ENCODE peak calls at places on chromosomes 5 and 9, in four cellular contexts. W, P, J and T are unnamed samples.

GRCh38 chr9:131999692-132000551 is 79.7 kb downstream of the MED27 start:
- DNase-seq in W (no peak), P (no peak), J (peak; percentile 91), T (no peak)

GRCh38 chr5:32837211-32837610 is 126.1 kb downstream of the NPR3 start:
- DNase-seq in W (no peak), P (no peak), J (peak; percentile 11), T (no peak)

GRCh38 chr9:17882801-17883200 is 303.9 kb downstream of the SH3GL2 start:
- DNase-seq in W (no peak), P (no peak), J (no peak), T (no peak)

GRCh38 chr5:175363300-175363699 is 80.7 kb downstream of the DRD1 start:
- DNase-seq in W (no peak), P (no peak), J (no peak), T (no peak)

GRCh38 chr5:76041863-76042262 is 41.3 kb upstream of the SV2C start:
- DNase-seq in W (peak; percentile 76), P (peak; percentile 57), J (no peak), T (peak; percentile 71)

GRCh38 chr5:30832519-30832918 is 361.0 kb upstream of the CDH6 start:
- DNase-seq in W (no peak), P (peak; percentile 69), J (no peak), T (no peak)

GRCh38 chr9:137380171-137380570 is 42.8 kb downstream of the EXD3 start:
- DNase-seq in W (no peak), P (no peak), J (no peak), T (no peak)

GRCh38 chr5:5221731-5222130 is 81.6 kb downstream of the ADAMTS16 start:
- DNase-seq in W (no peak), P (no peak), J (peak; percentile 13), T (no peak)

GRCh38 chr5:174680901-174681565 is 43.3 kb upstream of the MSX2 start:
- DNase-seq in W (no peak), P (peak; percentile 73), J (no peak), T (no peak)

GRCh38 chr5:61599370-61600140 is 267.5 kb downstream of the ZSWIM6 start:
- DNase-seq in W (no peak), P (no peak), J (peak; percentile 20), T (no peak)

GRCh38 chr9:93650448-93650847 is 74.1 kb downstream of the PHF2 start:
- DNase-seq in W (no peak), P (no peak), J (no peak), T (no peak)

GRCh38 chr5:35436441-35437057 is 181.1 kb upstream of the SPEF2 start:
- DNase-seq in W (no peak), P (peak; percentile 44), J (peak; percentile 22), T (no peak)

GRCh38 chr5:177446184-177447065 is at the start of gene PRR7:
- DNase-seq in W (peak; percentile 61), P (peak; percentile 64), J (peak; percentile 64), T (peak; percentile 81)

GRCh38 chr5:179309751-179310320 is 35.4 kb downstream of the ADAMTS2 start:
- DNase-seq in W (no peak), P (no peak), J (no peak), T (no peak)

GRCh38 chr9:123335227-123335985 is 20.6 kb upstream of the CRB2 start:
- DNase-seq in W (no peak), P (peak; percentile 86), J (peak; percentile 63), T (no peak)

GRCh38 chr9:133374612-133375115 is 1.2 kb downstream of the SURF4 start:
- DNase-seq in W (no peak), P (no peak), J (peak; percentile 68), T (no peak)

GRCh38 chr5:56698463-56699381 is 116.6 kb upstream of the MAP3K1 start:
- DNase-seq in W (no peak), P (peak; percentile 76), J (no peak), T (no peak)

GRCh38 chr5:86866036-86866435 is 248.3 kb downstream of the COX7C start:
- DNase-seq in W (no peak), P (no peak), J (no peak), T (no peak)

GRCh38 chr9:92911496-92912475 is 33.9 kb upstream of the ZNF484 start:
- DNase-seq in W (no peak), P (no peak), J (peak; percentile 1), T (no peak)

GRCh38 chr9:99269429-99269828 is 47.3 kb downstream of the SEC61B start:
- DNase-seq in W (no peak), P (no peak), J (peak; percentile 85), T (no peak)

GRCh38 chr9:136246849-136247550 is 1.4 kb upstream of the QSOX2 start:
- DNase-seq in W (no peak), P (no peak), J (no peak), T (no peak)

GRCh38 chr5:464446-464842 is 21.5 kb downstream of the EXOC3 start:
- DNase-seq in W (no peak), P (no peak), J (no peak), T (no peak)

GRCh38 chr9:134208310-134208841 is 44.0 kb upstream of the RNU6ATAC start:
- DNase-seq in W (no peak), P (no peak), J (no peak), T (no peak)

GRCh38 chr9:135887021-135887507 is 20.3 kb downstream of the CAMSAP1 start:
- DNase-seq in W (no peak), P (no peak), J (peak; percentile 45), T (no peak)

GRCh38 chr9:29006603-29007002 is 1433.3 kb upstream of the C9orf72 start:
- DNase-seq in W (no peak), P (no peak), J (no peak), T (no peak)

GRCh38 chr5:80082731-80083114 is 47.6 kb downstream of the THBS4 start:
- DNase-seq in W (peak; percentile 89), P (peak; percentile 83), J (peak; percentile 70), T (peak; percentile 93)

GRCh38 chr5:64887910-64888309 is 119.2 kb downstream of the CWC27 start:
- DNase-seq in W (no peak), P (no peak), J (no peak), T (no peak)

GRCh38 chr9:104608336-104608735 is 2.9 kb upstream of the OR13C2 start:
- DNase-seq in W (no peak), P (peak; percentile 10), J (no peak), T (no peak)

GRCh38 chr5:68325065-68325580 is 109.6 kb downstream of the PIK3R1 start:
- DNase-seq in W (no peak), P (no peak), J (no peak), T (no peak)

GRCh38 chr5:33233013-33233463 is 207.7 kb upstream of the TARS1 start:
- DNase-seq in W (no peak), P (no peak), J (no peak), T (no peak)

GRCh38 chr5:37111426-37112382 is 137.5 kb downstream of the CPLANE1 start:
- DNase-seq in W (no peak), P (no peak), J (no peak), T (no peak)

GRCh38 chr9:71737455-71737854 is 30.9 kb downstream of the CEMIP2 start:
- DNase-seq in W (no peak), P (no peak), J (no peak), T (no peak)

GRCh38 chr5:39561421-39561820 is 136.6 kb upstream of the DAB2 start:
- DNase-seq in W (no peak), P (no peak), J (no peak), T (no peak)
- H3K56ac ChIP-seq in W (no peak overlapping the region), P (no peak overlapping the region), J (no peak overlapping the region), T (no peak overlapping the region)

GRCh38 chr5:6436715-6437340 is 11.8 kb upstream of the UBE2QL1 start:
- DNase-seq in W (no peak), P (peak; percentile 33), J (no peak), T (no peak)
- H3K56ac ChIP-seq in W (no peak overlapping the region), P (no peak overlapping the region), J (no peak overlapping the region), T (no peak overlapping the region)

DNA sequence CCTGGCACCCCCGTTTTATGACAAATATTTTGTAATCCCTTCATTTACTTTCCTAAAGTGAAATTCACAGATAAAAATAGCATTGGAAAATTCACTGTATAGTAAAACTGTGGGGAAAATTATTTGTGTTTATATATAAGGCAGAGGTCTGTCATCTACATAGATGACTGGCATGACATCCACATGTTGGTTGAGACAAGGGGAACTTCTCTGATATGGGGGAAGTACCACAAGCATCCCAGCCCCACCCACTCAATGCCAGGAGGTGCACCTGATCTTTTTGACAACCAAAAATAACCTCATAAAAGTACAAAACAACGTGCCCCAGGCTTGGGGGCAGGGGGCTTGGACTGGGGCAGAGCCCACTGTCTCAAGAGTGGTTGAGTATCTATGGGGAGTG is 6.3 kb upstream of the TDRD7 start:
- DNase-seq in W (no peak), P (no peak), J (no peak), T (no peak)
- H3K56ac ChIP-seq in W (no peak overlapping the region), P (no peak overlapping the region), J (no peak overlapping the region), T (no peak overlapping the region)

GRCh38 chr9:115134941-115135340 is 17.0 kb upstream of the TNC start:
- DNase-seq in W (no peak), P (no peak), J (peak; percentile 88), T (no peak)

GRCh38 chr9:115133649-115134048 is 15.7 kb upstream of the TNC start:
- DNase-seq in W (no peak), P (no peak), J (peak; percentile 97), T (no peak)

GRCh38 chr9:115135786-115136185 is 17.8 kb upstream of the TNC start:
- DNase-seq in W (no peak), P (no peak), J (peak; percentile 74), T (no peak)

GRCh38 chr9:115136379-115136778 is 18.4 kb upstream of the TNC start:
- DNase-seq in W (no peak), P (no peak), J (no peak), T (no peak)

DNA sequence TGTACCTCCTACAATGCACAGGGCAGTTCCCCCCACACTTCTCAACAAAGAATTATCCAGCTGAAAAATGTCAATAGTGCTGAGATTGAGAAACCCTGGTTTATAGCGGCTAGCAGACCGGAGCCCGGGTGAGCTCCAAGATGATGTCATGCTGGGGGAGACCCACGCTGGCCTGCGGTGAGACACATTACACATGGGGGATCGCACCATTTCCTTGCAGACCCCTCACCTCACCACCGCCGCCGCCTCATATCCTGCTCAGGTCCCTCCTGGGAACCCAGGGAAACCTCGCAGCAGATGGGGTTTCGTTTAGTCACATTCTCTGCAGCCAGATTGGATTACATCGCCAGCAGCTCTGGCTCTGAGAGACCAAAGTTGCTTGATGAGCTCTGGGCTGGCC is 14.7 kb upstream of the TNC start:
- DNase-seq in W (no peak), P (peak; percentile 36), J (peak; percentile 89), T (no peak)
- H3K56ac ChIP-seq in W (no peak overlapping the region), P (no peak overlapping the region), J (no peak overlapping the region), T (no peak overlapping the region)

GRCh38 chr5:181198905-181199519 is 6.0 kb downstream of the TRIM7 start:
- DNase-seq in W (no peak), P (no peak), J (no peak), T (no peak)
- H3K56ac ChIP-seq in W (no peak overlapping the region), P (no peak overlapping the region), J (no peak overlapping the region), T (no peak overlapping the region)

GRCh38 chr9:21812945-21813568 is 10.6 kb downstream of the MTAP start:
- DNase-seq in W (peak; percentile 75), P (peak; percentile 82), J (peak; percentile 74), T (no peak)
- H3K56ac ChIP-seq in W (no peak overlapping the region), P (no peak overlapping the region), J (no peak overlapping the region), T (no peak overlapping the region)